ENCODE peak calls at places on chromosomes 2 and 18, in nine cellular contexts. S is NCI-H446 treated with DMSO at 0.1 percent for 48 hours, Q is neural progenitor cell, R is breast epithelium, Y is HFF-Myc, U is lung, W is SK-N-MC, M is brain microvascular endothelial cell, T is HT-29. H is an unnamed sample.

GRCh38 chr2:236711440-236711839 is 141.8 kb downstream of the ACKR3 start:
- DNase-seq in S (no peak), Q (no peak), R (no peak), Y (no peak), U (no peak), W (no peak), M (no peak), T (no peak), H (no peak)

GRCh38 chr2:120758181-120759048 is 22.7 kb downstream of the GLI2 start:
- DNase-seq in S (no peak), Q (peak; percentile 64), R (no peak), Y (no peak), U (no peak), W (no peak), M (peak; percentile 63), T (no peak), H (no peak)

GRCh38 chr2:175844169-175844568 is 157.9 kb downstream of the LNPK start:
- DNase-seq in S (no peak), Q (no peak), R (no peak), Y (no peak), U (no peak), W (no peak), M (peak; percentile 11), T (no peak), H (no peak)

GRCh38 chr2:184835081-184835728 is 236.9 kb downstream of the ZNF804A start:
- DNase-seq in S (no peak), Q (no peak), R (no peak), Y (no peak), U (no peak), W (no peak), M (peak; percentile 11), T (peak; percentile 22), H (no peak)

GRCh38 chr2:79630972-79631551 is 118.2 kb downstream of the CTNNA2 start:
- DNase-seq in S (no peak), Q (no peak), R (no peak), Y (no peak), U (no peak), W (no peak), M (no peak), T (no peak), H (no peak)

GRCh38 chr18:52220062-52220591 is 119.9 kb upstream of the DCC start:
- DNase-seq in S (no peak), Q (no peak), R (no peak), Y (no peak), U (no peak), W (no peak), M (no peak), T (no peak), H (no peak)

GRCh38 chr2:34025196-34025595 is 426.1 kb upstream of the FAM98A start:
- DNase-seq in S (no peak), Q (no peak), R (no peak), Y (no peak), U (no peak), W (no peak), M (no peak), T (no peak), H (no peak)

GRCh38 chr18:22466608-22467390 is 49.1 kb upstream of the CTAGE1 start:
- DNase-seq in S (no peak), Q (no peak), R (no peak), Y (no peak), U (peak; percentile 70), W (no peak), M (peak; percentile 86), T (peak; percentile 67), H (no peak)

GRCh38 chr18:33928226-33928625 is 296.5 kb downstream of the NOL4 start:
- DNase-seq in S (no peak), Q (no peak), R (no peak), Y (no peak), U (no peak), W (no peak), M (peak; percentile 49), T (no peak), H (no peak)

GRCh38 chr18:9855686-9856085 is 30.1 kb upstream of the TXNDC2 start:
- DNase-seq in S (no peak), Q (no peak), R (no peak), Y (no peak), U (no peak), W (no peak), M (no peak), T (no peak), H (no peak)

GRCh38 chr2:77642339-77642738 is 120.2 kb upstream of the LRRTM4 start:
- DNase-seq in S (no peak), Q (no peak), R (no peak), Y (no peak), U (no peak), W (no peak), M (no peak), T (no peak), H (no peak)

GRCh38 chr18:59649575-59649974 is 47.6 kb downstream of the CCBE1 start:
- DNase-seq in S (no peak), Q (no peak), R (no peak), Y (no peak), U (no peak), W (no peak), M (no peak), T (no peak), H (no peak)

GRCh38 chr2:58939388-58939787 is 698.3 kb upstream of the FANCL start:
- DNase-seq in S (no peak), Q (no peak), R (no peak), Y (peak; percentile 40), U (no peak), W (no peak), M (peak; percentile 90), T (no peak), H (no peak)

GRCh38 chr2:196808281-196808680 is 874 bp downstream of the C2orf66 start:
- DNase-seq in S (no peak), Q (no peak), R (no peak), Y (no peak), U (no peak), W (no peak), M (no peak), T (peak; percentile 26), H (no peak)

GRCh38 chr2:43358688-43359201 is 132.3 kb upstream of the ZFP36L2 start:
- DNase-seq in S (peak; percentile 46), Q (no peak), R (no peak), Y (no peak), U (no peak), W (no peak), M (no peak), T (no peak), H (no peak)

GRCh38 chr2:102049756-102050443 is 58.1 kb downstream of the IL1R2 start:
- DNase-seq in S (peak; percentile 8), Q (no peak), R (peak; percentile 81), Y (no peak), U (no peak), W (no peak), M (no peak), T (no peak), H (no peak)

GRCh38 chr2:49616800-49617199 is 462.5 kb upstream of the FSHR start:
- DNase-seq in S (peak; percentile 42), Q (peak; percentile 61), R (no peak), Y (no peak), U (no peak), W (peak; percentile 73), M (no peak), T (peak; percentile 39), H (no peak)

GRCh38 chr2:206721216-206721920 is 3.2 kb upstream of the DYTN start:
- DNase-seq in S (no peak), Q (no peak), R (no peak), Y (no peak), U (no peak), W (no peak), M (no peak), T (no peak), H (no peak)

GRCh38 chr2:223501604-223502003 is 100.6 kb downstream of the SCG2 start:
- DNase-seq in S (no peak), Q (no peak), R (no peak), Y (no peak), U (no peak), W (no peak), M (no peak), T (no peak), H (no peak)

GRCh38 chr2:15919716-15920444 is 20.5 kb upstream of the MYCN start:
- DNase-seq in S (no peak), Q (no peak), R (no peak), Y (no peak), U (no peak), W (no peak), M (no peak), T (no peak), H (no peak)

GRCh38 chr18:40676676-40677075 is 1278.4 kb upstream of the PIK3C3 start:
- DNase-seq in S (no peak), Q (no peak), R (no peak), Y (no peak), U (no peak), W (no peak), M (peak; percentile 0), T (no peak), H (no peak)

GRCh38 chr2:237872178-237872887 is 12.9 kb downstream of the RAMP1 start:
- DNase-seq in S (no peak), Q (no peak), R (no peak), Y (no peak), U (no peak), W (no peak), M (no peak), T (no peak), H (no peak)

GRCh38 chr2:24334245-24334633 is 26.1 kb downstream of the ITSN2 start:
- DNase-seq in S (no peak), Q (no peak), R (no peak), Y (no peak), U (peak; percentile 74), W (no peak), M (no peak), T (no peak), H (no peak)

GRCh38 chr2:11856095-11856494 is 109.7 kb downstream of the LPIN1 start:
- DNase-seq in S (no peak), Q (no peak), R (no peak), Y (no peak), U (no peak), W (no peak), M (no peak), T (no peak), H (no peak)

H was measured in T-helper 17 cell.